ENCODE peak calls at places on chromosomes 16 and 17, in five cellular contexts. V is CD4-positive, CD25-positive, alpha-beta regulatory T cell; M is GM12865; U is fibroblast of lung; W is fibroblast of the aortic adventitia. G is an unnamed sample.

GRCh38 chr17:44602390-44602789 is 45.1 kb downstream of the FZD2 start:
- DNase-seq in M (no peak), W (no peak), V (no peak), U (no peak), G (no peak)

GRCh38 chr17:60790205-60790604 is 112.6 kb downstream of the BCAS3 start:
- DNase-seq in W (no peak), U (no peak), M (no peak), V (no peak), G (no peak)

GRCh38 chr17:63276821-63277220 is 169.3 kb downstream of the CYB561 start:
- DNase-seq in M (no peak), W (no peak), V (no peak), U (no peak), G (no peak)

GRCh38 chr16:82782715-82783251 is 156.0 kb downstream of the CDH13 start:
- DNase-seq in V (no peak), U (no peak), W (peak; percentile 31), M (no peak), G (no peak)

GRCh38 chr17:68613739-68614298 is 12.7 kb upstream of the FAM20A start:
- DNase-seq in V (no peak), M (peak; percentile 66), U (peak; percentile 71), W (peak; percentile 68), G (no peak)

GRCh38 chr17:45021607-45022287 is 29.7 kb downstream of the DCAKD start:
- DNase-seq in U (peak; percentile 71), V (peak; percentile 49), W (peak; percentile 51), M (peak; percentile 76), G (peak; percentile 55)

GRCh38 chr16:85480727-85481101 is 132.4 kb upstream of the GSE1 start:
- DNase-seq in M (peak; percentile 30), W (no peak), V (no peak), U (no peak), G (no peak)

GRCh38 chr16:85474808-85475207 is 138.3 kb upstream of the GSE1 start:
- DNase-seq in U (no peak), M (no peak), W (no peak), V (no peak), G (no peak)

GRCh38 chr17:77543779-77544178 is 403.0 kb downstream of the SEC14L1 start:
- DNase-seq in M (no peak), W (no peak), U (no peak), V (no peak), G (no peak)

GRCh38 chr16:88759976-88760350 is 25.1 kb downstream of the PIEZO1 start:
- DNase-seq in U (no peak), M (no peak), V (no peak), W (no peak), G (no peak)

GRCh38 chr17:8120520-8121443 is 2.5 kb upstream of the ALOXE3 start:
- DNase-seq in M (peak; percentile 91), V (peak; percentile 49), U (peak; percentile 81), W (peak; percentile 76), G (peak; percentile 26)

GRCh38 chr17:56635640-56636039 is 42.1 kb downstream of the NOG start:
- DNase-seq in M (no peak), V (no peak), U (no peak), W (no peak), G (no peak)

GRCh38 chr16:88497561-88498420 is 44.7 kb downstream of the ZFPM1 start:
- DNase-seq in M (no peak), U (peak; percentile 17), W (peak; percentile 86), V (no peak), G (no peak)

GRCh38 chr16:50430076-50430475 is 61.3 kb upstream of the BRD7 start:
- DNase-seq in U (no peak), V (no peak), W (peak; percentile 27), M (no peak), G (no peak)

GRCh38 chr16:55842369-55843104 is 9.6 kb upstream of the CES1 start:
- DNase-seq in W (peak; percentile 61), M (peak; percentile 47), U (peak; percentile 61), V (no peak), G (no peak)

GRCh38 chr16:17589898-17590297 is 119.1 kb upstream of the XYLT1 start:
- DNase-seq in W (no peak), M (no peak), U (no peak), V (no peak), G (no peak)

GRCh38 chr16:63998-64913 is 8.2 kb downstream of the RHBDF1 start:
- DNase-seq in M (no peak), U (no peak), V (no peak), W (no peak), G (no peak)

GRCh38 chr17:4045477-4045876 is 81.2 kb upstream of the ATP2A3 start:
- DNase-seq in M (no peak), W (no peak), V (no peak), U (no peak), G (no peak)

GRCh38 chr17:71703701-71704100 is 417.1 kb upstream of the SOX9 start:
- DNase-seq in W (no peak), U (no peak), V (no peak), M (no peak), G (no peak)

GRCh38 chr16:66473654-66474519 is 46.8 kb downstream of the BEAN1 start:
- DNase-seq in V (no peak), M (no peak), W (no peak), U (no peak), G (no peak)

GRCh38 chr16:20871935-20872815 is 28.0 kb downstream of the DCUN1D3 start:
- DNase-seq in M (peak; percentile 44), W (no peak), U (no peak), V (no peak), G (no peak)
- H3K4me3 ChIP-seq in M (no peak overlapping the region), W (no peak overlapping the region), U (no peak overlapping the region), V (no peak overlapping the region), G (no peak overlapping the region)

DNA sequence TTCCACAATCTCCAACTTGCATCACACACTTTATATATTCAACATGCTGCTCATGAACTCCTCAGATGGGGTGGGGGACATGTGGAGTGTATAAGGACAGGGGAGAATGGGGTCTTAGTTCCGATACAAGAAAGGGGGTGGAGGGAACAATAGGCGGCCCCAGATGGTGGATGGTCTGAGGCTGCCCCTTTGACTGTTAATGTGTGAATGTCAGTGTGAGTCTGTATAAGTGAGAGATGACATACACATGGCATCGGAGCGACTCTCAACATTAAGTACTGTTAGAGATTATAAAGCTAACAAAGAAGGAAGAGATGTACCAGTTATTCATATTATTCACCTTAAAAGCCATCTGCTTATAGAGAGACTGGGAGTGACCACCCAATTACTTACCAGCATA is 193.1 kb downstream of the AXIN2 start:
- DNase-seq in V (no peak), M (no peak), U (no peak), W (no peak), G (no peak)
- H3K4me3 ChIP-seq in V (no peak overlapping the region), M (no peak overlapping the region), U (no peak overlapping the region), W (no peak overlapping the region), G (no peak overlapping the region)

GRCh38 chr16:19411298-19411697 is 6.4 kb upstream of the TMC5 start:
- DNase-seq in U (no peak), W (no peak), M (no peak), V (no peak), G (no peak)

GRCh38 chr16:19415461-19415860 is 2.2 kb upstream of the TMC5 start:
- DNase-seq in M (no peak), U (no peak), V (no peak), W (no peak), G (no peak)

GRCh38 chr16:19406891-19407491 is 10.7 kb upstream of the TMC5 start:
- DNase-seq in M (no peak), U (no peak), W (no peak), V (no peak), G (no peak)

GRCh38 chr16:19415918-19416317 is 1.8 kb upstream of the TMC5 start:
- DNase-seq in V (no peak), W (no peak), U (no peak), M (no peak), G (no peak)

GRCh38 chr16:19410435-19411153 is 7.1 kb upstream of the TMC5 start:
- DNase-seq in U (no peak), W (no peak), V (no peak), M (peak; percentile 21), G (no peak)
- H3K4me3 ChIP-seq in U (no peak overlapping the region), W (no peak overlapping the region), V (no peak overlapping the region), M (peak overlapping the region; percentile 27), G (no peak overlapping the region)

GRCh38 chr16:1763521-1764511 is 7.5 kb downstream of the NME3 start:
- DNase-seq in M (no peak), W (no peak), U (peak; percentile 25), V (no peak), G (no peak)
- H3K4me3 ChIP-seq in M (no peak overlapping the region), W (no peak overlapping the region), U (no peak overlapping the region), V (no peak overlapping the region), G (no peak overlapping the region)

GRCh38 chr16:54787045-54787444 is 143.6 kb upstream of the IRX5 start:
- DNase-seq in W (no peak), U (no peak), M (no peak), V (no peak), G (no peak)
- H3K4me3 ChIP-seq in W (no peak overlapping the region), U (no peak overlapping the region), M (no peak overlapping the region), V (no peak overlapping the region), G (no peak overlapping the region)

G was measured in naive thymus-derived CD4-positive, alpha-beta T cell.